ENCODE peak calls at places on chromosomes 7 and 10, in six cellular contexts. A, B, U, O, Z and C are unnamed samples.

GRCh38 chr10:1160561-1160961 is 104.4 kb downstream of the WDR37 start:
- DNase-seq in A (no peak), B (no peak), U (no peak), O (no peak), Z (no peak), C (no peak)

GRCh38 chr10:45379891-45380540 is 6.0 kb downstream of the ALOX5 start:
- DNase-seq in A (no peak), B (no peak), U (no peak), O (peak), Z (no peak), C (no peak)

GRCh38 chr7:134724606-134725005 is 54.8 kb upstream of the CALD1 start:
- DNase-seq in A (no peak), B (no peak), U (no peak), O (peak), Z (peak), C (peak)

GRCh38 chr7:80542398-80542797 is 30.5 kb upstream of the GNAT3 start:
- DNase-seq in A (no peak), B (no peak), U (no peak), O (no peak), Z (no peak), C (no peak)

GRCh38 chr7:47614450-47614849 is 32.5 kb upstream of the TNS3 start:
- DNase-seq in A (no peak), B (no peak), U (no peak), O (no peak), Z (no peak), C (no peak)

GRCh38 chr7:143422033-143422432 is 13.4 kb upstream of the EPHA1 start:
- DNase-seq in A (no peak), B (no peak), U (no peak), O (no peak), Z (no peak), C (no peak)

GRCh38 chr7:155813125-155813524 is 862 bp upstream of the SHH start:
- DNase-seq in A (no peak), B (no peak), U (no peak), O (no peak), Z (no peak), C (no peak)

GRCh38 chr7:88183051-88183450 is 36.8 kb downstream of the SRI start:
- DNase-seq in A (no peak), B (no peak), U (no peak), O (no peak), Z (no peak), C (no peak)

GRCh38 chr10:117000580-117000979 is 4.4 kb downstream of the SHTN1 start:
- DNase-seq in A (no peak), B (no peak), U (no peak), O (no peak), Z (no peak), C (no peak)

GRCh38 chr10:59580257-59580863 is 129.3 kb downstream of the SLC16A9 start:
- DNase-seq in A (no peak), B (no peak), U (no peak), O (peak), Z (peak), C (no peak)

GRCh38 chr10:93034426-93034825 is 26.2 kb upstream of the CYP26C1 start:
- DNase-seq in A (no peak), B (no peak), U (no peak), O (no peak), Z (no peak), C (no peak)

GRCh38 chr10:6416892-6417512 is 163.1 kb downstream of the PRKCQ start:
- DNase-seq in A (no peak), B (no peak), U (no peak), O (peak), Z (peak), C (peak)

GRCh38 chr10:93719901-93720300 is 17.5 kb upstream of the FRA10AC1 start:
- DNase-seq in A (no peak), B (no peak), U (no peak), O (no peak), Z (no peak), C (no peak)

GRCh38 chr7:66557214-66558200 is 71.2 kb upstream of the KCTD7 start:
- DNase-seq in A (no peak), B (peak), U (no peak), O (peak), Z (peak), C (peak)

GRCh38 chr7:80445351-80445750 is 66.5 kb downstream of the GNAT3 start:
- DNase-seq in A (no peak), B (no peak), U (no peak), O (no peak), Z (no peak), C (no peak)